ENCODE peak calls at places on chromosomes 4 and X, in five cellular contexts. One of them, this sample, is unnamed.

GRCh38 chrX:37755073-37755472 is 24.8 kb upstream of the CYBB start:
- DNase-seq in effector memory CD8-positive, alpha-beta T cell: no peak
- DNase-seq in stomach: no peak
- DNase-seq in RPMI7951: no peak
- DNase-seq in occipital lobe: no peak
- DNase-seq in this sample: no peak

GRCh38 chrX:19990225-19990518 is 689 bp downstream of the BCLAF3 start:
- DNase-seq in effector memory CD8-positive, alpha-beta T cell: no peak
- DNase-seq in stomach: no peak
- DNase-seq in RPMI7951: peak; percentile 7
- DNase-seq in occipital lobe: no peak
- DNase-seq in this sample: no peak

GRCh38 chrX:53280316-53280702 is 1.1 kb downstream of the IQSEC2 start:
- DNase-seq in effector memory CD8-positive, alpha-beta T cell: no peak
- DNase-seq in stomach: no peak
- DNase-seq in RPMI7951: no peak
- DNase-seq in occipital lobe: no peak
- DNase-seq in this sample: no peak

GRCh38 chrX:85977218-85977617 is 70.1 kb downstream of the CHM start:
- DNase-seq in effector memory CD8-positive, alpha-beta T cell: no peak
- DNase-seq in stomach: no peak
- DNase-seq in RPMI7951: no peak
- DNase-seq in occipital lobe: no peak
- DNase-seq in this sample: no peak

GRCh38 chrX:374566-374965 is 12.1 kb downstream of the PPP2R3B start:
- DNase-seq in effector memory CD8-positive, alpha-beta T cell: no peak
- DNase-seq in stomach: no peak
- DNase-seq in RPMI7951: no peak
- DNase-seq in occipital lobe: no peak
- DNase-seq in this sample: no peak

GRCh38 chrX:149630681-149631292 is 805 bp downstream of the TMEM185A start:
- DNase-seq in effector memory CD8-positive, alpha-beta T cell: no peak
- DNase-seq in stomach: no peak
- DNase-seq in RPMI7951: peak; percentile 40
- DNase-seq in occipital lobe: peak; percentile 1
- DNase-seq in this sample: peak; percentile 28

GRCh38 chr4:2354760-2355159 is 63.7 kb downstream of the ZFYVE28 start:
- DNase-seq in effector memory CD8-positive, alpha-beta T cell: no peak
- DNase-seq in stomach: no peak
- DNase-seq in RPMI7951: no peak
- DNase-seq in occipital lobe: no peak
- DNase-seq in this sample: no peak

GRCh38 chr4:140138428-140138827 is 15.6 kb downstream of the MAML3 start:
- DNase-seq in effector memory CD8-positive, alpha-beta T cell: no peak
- DNase-seq in stomach: no peak
- DNase-seq in RPMI7951: no peak
- DNase-seq in occipital lobe: no peak
- DNase-seq in this sample: no peak

GRCh38 chr4:73729534-73730165 is 10.7 kb upstream of the CXCL8 start:
- DNase-seq in effector memory CD8-positive, alpha-beta T cell: no peak
- DNase-seq in stomach: peak; percentile 70
- DNase-seq in RPMI7951: peak; percentile 80
- DNase-seq in occipital lobe: peak; percentile 30
- DNase-seq in this sample: peak; percentile 85

GRCh38 chrX:102516314-102516936 is at the start of gene TMSB15A:
- DNase-seq in effector memory CD8-positive, alpha-beta T cell: peak; percentile 15
- DNase-seq in stomach: peak; percentile 67
- DNase-seq in RPMI7951: peak; percentile 48
- DNase-seq in occipital lobe: peak; percentile 17
- DNase-seq in this sample: peak; percentile 53

GRCh38 chr4:154076921-154077320 is 288.0 kb upstream of the SFRP2 start:
- DNase-seq in effector memory CD8-positive, alpha-beta T cell: no peak
- DNase-seq in stomach: no peak
- DNase-seq in RPMI7951: peak; percentile 42
- DNase-seq in occipital lobe: no peak
- DNase-seq in this sample: no peak

GRCh38 chrX:1440506-1440905 is 12.2 kb downstream of the ASMTL start:
- DNase-seq in effector memory CD8-positive, alpha-beta T cell: no peak
- DNase-seq in stomach: no peak
- DNase-seq in RPMI7951: no peak
- DNase-seq in occipital lobe: no peak
- DNase-seq in this sample: no peak

GRCh38 chr4:121863787-121864186 is 6.5 kb downstream of the BBS7 start:
- DNase-seq in effector memory CD8-positive, alpha-beta T cell: no peak
- DNase-seq in stomach: no peak
- DNase-seq in RPMI7951: no peak
- DNase-seq in occipital lobe: no peak
- DNase-seq in this sample: no peak

GRCh38 chrX:3713937-3714434 is 537 bp upstream of the PRKX start:
- DNase-seq in effector memory CD8-positive, alpha-beta T cell: no peak
- DNase-seq in stomach: no peak
- DNase-seq in RPMI7951: no peak
- DNase-seq in occipital lobe: no peak
- DNase-seq in this sample: no peak

GRCh38 chr4:141339966-141340365 is 119.3 kb downstream of the ZNF330 start:
- DNase-seq in effector memory CD8-positive, alpha-beta T cell: no peak
- DNase-seq in stomach: no peak
- DNase-seq in RPMI7951: no peak
- DNase-seq in occipital lobe: no peak
- DNase-seq in this sample: no peak

GRCh38 chrX:129984196-129984962 is 1.9 kb downstream of the BCORL1 start:
- DNase-seq in effector memory CD8-positive, alpha-beta T cell: peak; percentile 29
- DNase-seq in stomach: no peak
- DNase-seq in RPMI7951: peak; percentile 17
- DNase-seq in occipital lobe: no peak
- DNase-seq in this sample: peak; percentile 35

GRCh38 chrX:56813318-56813837 is 84.3 kb downstream of the NBDY start:
- DNase-seq in effector memory CD8-positive, alpha-beta T cell: peak; percentile 50
- DNase-seq in stomach: no peak
- DNase-seq in RPMI7951: peak; percentile 90
- DNase-seq in occipital lobe: no peak
- DNase-seq in this sample: peak; percentile 21

GRCh38 chr4:85686398-85686797 is 211.4 kb downstream of the ARHGAP24 start:
- DNase-seq in effector memory CD8-positive, alpha-beta T cell: no peak
- DNase-seq in stomach: no peak
- DNase-seq in RPMI7951: no peak
- DNase-seq in occipital lobe: no peak
- DNase-seq in this sample: no peak

This sample was measured in SK-MEL-5.